ENCODE peak calls at places on chromosomes 16 and 17, in six cellular contexts. U, J, D, R, X and T are unnamed samples.

GRCh38 chr17:78573955-78574354 is 3.2 kb downstream of the DNAH17 start:
- DNase-seq in U (no peak), J (no peak), D (no peak), R (no peak), X (no peak), T (peak; percentile 51)

GRCh38 chr16:740764-741505 is at the start of gene CIAO3:
- DNase-seq in U (peak; percentile 78), J (peak; percentile 93), D (peak; percentile 99), R (peak; percentile 91), X (peak; percentile 91), T (peak; percentile 96)

GRCh38 chr16:18803569-18804462 is 2.5 kb upstream of the ARL6IP1 start:
- DNase-seq in U (no peak), J (peak; percentile 65), D (no peak), R (no peak), X (no peak), T (no peak)

GRCh38 chr17:42311240-42312034 is 23.1 kb downstream of the STAT5A start:
- DNase-seq in U (no peak), J (peak; percentile 97), D (peak; percentile 71), R (no peak), X (peak; percentile 78), T (no peak)

GRCh38 chr16:89733322-89733721 is 12.0 kb downstream of the ZNF276 start:
- DNase-seq in U (no peak), J (no peak), D (no peak), R (no peak), X (no peak), T (no peak)

GRCh38 chr17:58337600-58338453 is 9.2 kb upstream of the TSPOAP1 start:
- DNase-seq in U (peak; percentile 71), J (peak; percentile 82), D (peak; percentile 65), R (no peak), X (peak; percentile 85), T (no peak)

GRCh38 chr16:49643429-49644142 is 212.3 kb downstream of the ZNF423 start:
- DNase-seq in U (no peak), J (peak; percentile 74), D (no peak), R (no peak), X (no peak), T (no peak)

GRCh38 chr17:27572665-27573064 is 58.3 kb upstream of the LGALS9 start:
- DNase-seq in U (no peak), J (no peak), D (no peak), R (no peak), X (no peak), T (no peak)

GRCh38 chr17:64632606-64633005 is 29.5 kb downstream of the SMURF2 start:
- DNase-seq in U (no peak), J (peak; percentile 30), D (no peak), R (no peak), X (no peak), T (no peak)

GRCh38 chr17:14923981-14924380 is 341.1 kb downstream of the PMP22 start:
- DNase-seq in U (no peak), J (peak; percentile 30), D (no peak), R (no peak), X (no peak), T (no peak)

GRCh38 chr17:66459811-66460270 is 157.4 kb downstream of the PRKCA start:
- DNase-seq in U (no peak), J (peak; percentile 99), D (no peak), R (no peak), X (peak; percentile 44), T (peak; percentile 61)

GRCh38 chr17:61594294-61594825 is 3.3 kb upstream of the NACA2 start:
- DNase-seq in U (no peak), J (no peak), D (no peak), R (no peak), X (no peak), T (no peak)

GRCh38 chr17:57445772-57446472 is 189.6 kb downstream of the MSI2 start:
- DNase-seq in U (no peak), J (no peak), D (no peak), R (no peak), X (no peak), T (no peak)

GRCh38 chr16:67539271-67539670 is 10.6 kb downstream of the RIPOR1 start:
- DNase-seq in U (no peak), J (no peak), D (no peak), R (no peak), X (no peak), T (no peak)

GRCh38 chr17:82031885-82032627 is 578 bp downstream of the RAC3 start:
- DNase-seq in U (no peak), J (no peak), D (no peak), R (peak; percentile 68), X (peak; percentile 80), T (peak; percentile 49)

GRCh38 chr17:539766-540165 is 174.9 kb downstream of the VPS53 start:
- DNase-seq in U (no peak), J (no peak), D (no peak), R (no peak), X (no peak), T (no peak)

GRCh38 chr17:33725675-33726271 is 432.7 kb upstream of the ASIC2 start:
- DNase-seq in U (no peak), J (peak; percentile 27), D (peak; percentile 60), R (peak; percentile 11), X (peak; percentile 24), T (peak; percentile 57)

GRCh38 chr17:21199311-21199710 is 14.7 kb downstream of the TMEM11 start:
- DNase-seq in U (no peak), J (peak; percentile 66), D (no peak), R (no peak), X (no peak), T (no peak)

GRCh38 chr17:55356440-55357328 is 65.0 kb downstream of the MMD start:
- DNase-seq in U (peak; percentile 18), J (peak; percentile 71), D (no peak), R (peak; percentile 78), X (peak; percentile 72), T (peak; percentile 70)

GRCh38 chr17:70913086-70913485 is 743.8 kb downstream of the KCNJ2 start:
- DNase-seq in U (no peak), J (peak; percentile 77), D (no peak), R (no peak), X (no peak), T (no peak)

GRCh38 chr16:7967986-7968509 is 622.3 kb downstream of the TMEM114 start:
- DNase-seq in U (no peak), J (no peak), D (no peak), R (no peak), X (no peak), T (no peak)

GRCh38 chr16:64375386-64375980 is 746.4 kb downstream of the CDH11 start:
- DNase-seq in U (no peak), J (peak; percentile 50), D (no peak), R (no peak), X (no peak), T (no peak)

GRCh38 chr17:43175213-43176118 is 4.5 kb downstream of the NBR1 start:
- DNase-seq in U (no peak), J (peak; percentile 69), D (no peak), R (no peak), X (no peak), T (no peak)

GRCh38 chr16:84228321-84228838 is 11.4 kb downstream of the KCNG4 start:
- DNase-seq in U (no peak), J (peak; percentile 93), D (no peak), R (no peak), X (peak; percentile 15), T (peak; percentile 53)

GRCh38 chr16:85423186-85423550 is 190.0 kb upstream of the GSE1 start:
- DNase-seq in U (peak; percentile 4), J (no peak), D (peak; percentile 36), R (no peak), X (no peak), T (no peak)

GRCh38 chr17:28345420-28346198 is 10.0 kb downstream of the TNFAIP1 start:
- DNase-seq in U (no peak), J (peak; percentile 49), D (no peak), R (no peak), X (no peak), T (no peak)

GRCh38 chr17:38539386-38539785 is 66.4 kb downstream of the SRCIN1 start:
- DNase-seq in U (no peak), J (no peak), D (no peak), R (peak; percentile 87), X (no peak), T (no peak)

GRCh38 chr17:55668581-55668980 is 54.1 kb downstream of the TMEM100 start:
- DNase-seq in U (no peak), J (no peak), D (no peak), R (no peak), X (no peak), T (no peak)

GRCh38 chr16:49513040-49513439 is 139.4 kb downstream of the C16orf78 start:
- DNase-seq in U (no peak), J (peak; percentile 11), D (no peak), R (no peak), X (no peak), T (peak; percentile 25)

GRCh38 chr17:56914641-56915263 is 903 bp upstream of the TRIM25 start:
- DNase-seq in U (no peak), J (no peak), D (no peak), R (no peak), X (no peak), T (no peak)

GRCh38 chr16:703406-703805 is 2.2 kb downstream of the FBXL16 start:
- DNase-seq in U (no peak), J (no peak), D (no peak), R (no peak), X (no peak), T (no peak)

GRCh38 chr16:84013787-84014569 is 28.6 kb downstream of the SLC38A8 start:
- DNase-seq in U (no peak), J (peak; percentile 37), D (peak; percentile 62), R (peak; percentile 51), X (peak; percentile 92), T (peak; percentile 98)